ENCODE peak calls at places on chromosomes 11 and 22, in nine cellular contexts. X is body of pancreas; T is CD4-positive, alpha-beta T cell; R is A549; A is RWPE1; P is adrenal gland; I is psoas muscle; J is cardiac muscle cell; Y is gastrocnemius medialis. K is an unnamed sample.
A peak's percentile ranks its signal among the peaks of the same experiment; 100 is the strongest.

GRCh38 chr11:59918987-59919589 is 19.1 kb upstream of the OOSP1 start:
- DNase-seq in Y (no peak), P (no peak), R (peak; percentile 15), X (peak; percentile 60), T (no peak), A (peak; percentile 45), I (no peak), J (peak; percentile 39), K (no peak)

GRCh38 chr22:24401824-24402434 is 25.5 kb upstream of the ADORA2A start:
- DNase-seq in T (no peak), I (peak; percentile 32), A (no peak), P (no peak), J (no peak), X (no peak), Y (no peak), R (no peak), K (no peak)

GRCh38 chr11:12449961-12450715 is 72.8 kb downstream of the PARVA start:
- DNase-seq in A (peak; percentile 77), J (no peak), X (no peak), I (no peak), R (no peak), P (no peak), Y (no peak), T (no peak), K (peak; percentile 53)

GRCh38 chr11:66479741-66480115 is 506 bp upstream of the DPP3 start:
- DNase-seq in Y (no peak), A (peak; percentile 89), P (no peak), X (no peak), R (peak; percentile 87), T (no peak), I (no peak), J (no peak), K (no peak)

GRCh38 chr11:122711831-122712378 is 56.4 kb downstream of the UBASH3B start:
- DNase-seq in P (no peak), A (no peak), R (no peak), I (no peak), Y (no peak), X (peak; percentile 24), J (peak; percentile 50), T (no peak), K (no peak)

GRCh38 chr11:1868636-1869291 is 15.9 kb downstream of the LSP1 start:
- DNase-seq in J (no peak), X (no peak), I (peak; percentile 86), A (no peak), R (no peak), Y (no peak), P (peak; percentile 85), T (no peak), K (no peak)

GRCh38 chr22:40107244-40107643 is 70.5 kb upstream of the TNRC6B start:
- DNase-seq in Y (no peak), I (no peak), X (no peak), P (no peak), A (peak; percentile 14), T (no peak), R (no peak), J (no peak), K (no peak)

GRCh38 chr11:44304091-44305084 is 5.6 kb downstream of the ALX4 start:
- DNase-seq in P (no peak), X (no peak), I (no peak), Y (no peak), T (no peak), J (no peak), A (no peak), R (no peak), K (no peak)

GRCh38 chr11:45343988-45344387 is 57.8 kb upstream of the SYT13 start:
- DNase-seq in P (no peak), X (no peak), T (no peak), J (peak; percentile 72), Y (no peak), A (no peak), R (no peak), I (no peak), K (no peak)

GRCh38 chr11:15471028-15471708 is 356.4 kb downstream of the INSC start:
- DNase-seq in A (no peak), X (no peak), T (no peak), P (no peak), R (no peak), J (no peak), Y (no peak), I (no peak), K (no peak)

GRCh38 chr22:19713228-19713627 is 1.1 kb upstream of the SEPTIN5 start:
- DNase-seq in X (no peak), I (peak; percentile 44), A (no peak), Y (no peak), P (no peak), R (no peak), J (no peak), T (no peak), K (no peak)

GRCh38 chr11:121105063-121105480 is 4.0 kb downstream of the TECTA start:
- DNase-seq in I (peak; percentile 56), A (no peak), T (no peak), P (no peak), R (no peak), J (no peak), X (peak; percentile 33), Y (peak; percentile 14), K (no peak)

GRCh38 chr11:3020011-3020410 is 27.9 kb upstream of the NAP1L4 start:
- DNase-seq in R (no peak), A (no peak), T (no peak), X (no peak), P (no peak), J (no peak), I (no peak), Y (no peak), K (no peak)
- H3K27ac ChIP-seq in R (no peak overlapping the region), A (no peak overlapping the region), T (no peak overlapping the region), X (no peak overlapping the region), P (no peak overlapping the region), J (no peak overlapping the region), I (no peak overlapping the region), Y (no peak overlapping the region), K (no peak overlapping the region)

DNA sequence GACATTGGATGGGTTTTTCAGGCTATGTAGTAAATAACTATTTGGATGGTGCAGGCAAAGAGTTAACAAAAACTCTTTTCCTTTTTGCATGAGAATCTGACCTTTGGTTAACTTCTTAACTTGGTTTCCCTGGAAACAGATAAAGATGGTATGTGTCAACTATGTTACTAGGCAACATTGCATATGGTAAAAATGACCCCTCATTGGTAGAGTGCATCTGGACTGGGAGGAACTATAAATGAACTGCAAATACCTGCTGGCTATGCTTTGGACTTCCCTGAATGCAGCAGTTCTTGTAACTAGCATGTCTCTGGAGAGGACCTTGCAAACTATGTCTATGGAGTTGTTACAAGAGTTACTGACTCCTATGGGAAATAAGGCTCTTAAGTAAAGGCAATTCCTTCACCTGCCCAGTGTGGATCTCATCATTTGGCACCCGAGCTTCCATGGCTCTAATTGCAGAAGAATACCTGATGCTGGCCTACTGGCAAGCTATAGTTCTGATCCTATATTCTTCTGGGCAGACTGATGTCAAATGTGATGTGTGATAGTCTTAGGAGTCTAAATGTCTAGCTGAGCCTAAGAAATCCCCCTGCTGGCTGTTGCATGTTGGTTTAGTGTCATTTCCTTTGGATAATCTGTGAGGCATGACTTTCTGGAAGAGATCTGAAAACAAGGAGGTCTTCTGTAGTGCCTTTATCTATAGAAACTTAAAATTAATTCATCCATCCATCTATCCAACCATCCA is 126.7 kb upstream of the MTMR2 start:
- DNase-seq in I (no peak), P (no peak), A (no peak), J (peak; percentile 38), Y (no peak), T (no peak), X (no peak), R (no peak), K (no peak)
- H3K27ac ChIP-seq in I (no peak overlapping the region), P (no peak overlapping the region), A (no peak overlapping the region), J (no peak overlapping the region), Y (no peak overlapping the region), T (no peak overlapping the region), X (no peak overlapping the region), R (no peak overlapping the region), K (no peak overlapping the region)

DNA sequence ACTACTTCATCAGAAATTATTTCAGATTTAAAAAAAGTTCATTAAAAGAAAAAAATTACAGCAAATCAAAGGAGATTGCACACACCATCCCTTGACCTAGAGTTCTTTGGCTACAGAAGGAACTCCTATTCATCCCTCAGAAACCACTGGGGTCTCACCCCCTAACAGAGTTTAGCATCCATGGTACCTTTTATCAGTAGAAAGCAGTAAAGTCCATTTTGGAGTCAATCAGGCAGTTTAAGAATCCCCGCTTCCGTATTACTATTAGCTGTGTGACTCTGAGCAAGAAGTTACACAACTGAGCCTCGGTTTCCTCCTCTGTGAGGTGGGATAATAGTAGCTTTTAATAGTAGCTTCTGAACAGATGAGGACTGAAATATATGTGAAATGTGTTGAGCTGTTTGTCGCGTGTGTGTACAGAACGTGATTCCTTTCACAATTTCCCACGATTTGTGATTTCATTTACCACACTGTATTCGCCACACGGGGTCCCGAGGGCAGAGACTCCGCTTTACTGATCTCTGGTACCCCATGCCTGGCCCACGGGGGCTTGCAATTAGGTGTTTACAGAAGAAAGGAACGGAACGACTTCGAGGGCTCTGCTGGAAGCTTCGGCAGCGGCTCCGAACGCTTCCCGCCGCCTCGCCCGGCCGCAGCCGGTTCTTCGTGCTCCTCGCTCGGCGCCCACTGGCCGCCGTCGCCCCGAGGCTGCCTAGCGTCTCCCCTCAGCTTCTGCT is 72.5 kb upstream of the ZBED5 start:
- DNase-seq in I (no peak), T (peak; percentile 16), X (no peak), R (no peak), P (no peak), A (peak; percentile 28), Y (no peak), J (no peak), K (no peak)
- H3K27ac ChIP-seq in I (peak overlapping the region; percentile 88), T (no peak overlapping the region), X (no peak overlapping the region), R (peak overlapping the region; percentile 98), P (peak overlapping the region; percentile 78), A (peak overlapping the region; percentile 95), Y (peak overlapping the region; percentile 88), J (peak overlapping the region; percentile 18), K (peak overlapping the region; percentile 53)

GRCh38 chr22:37175414-37176144 is 12.5 kb downstream of the C1QTNF6 start:
- DNase-seq in R (no peak), J (no peak), T (no peak), Y (no peak), A (no peak), P (peak; percentile 55), I (peak; percentile 48), X (no peak), K (no peak)

GRCh38 chr22:37177755-37178154 is 10.3 kb downstream of the C1QTNF6 start:
- DNase-seq in J (no peak), P (no peak), R (no peak), A (no peak), I (no peak), X (no peak), T (no peak), Y (no peak), K (no peak)

GRCh38 chr22:37178350-37179125 is 9.5 kb downstream of the C1QTNF6 start:
- DNase-seq in J (no peak), I (peak; percentile 49), X (peak; percentile 57), P (peak; percentile 95), R (no peak), Y (no peak), A (no peak), T (no peak), K (no peak)

GRCh38 chr22:37176464-37177061 is 11.5 kb downstream of the C1QTNF6 start:
- DNase-seq in P (peak; percentile 85), R (no peak), Y (peak; percentile 35), A (no peak), X (peak; percentile 62), J (no peak), T (no peak), I (peak; percentile 85), K (no peak)

DNA sequence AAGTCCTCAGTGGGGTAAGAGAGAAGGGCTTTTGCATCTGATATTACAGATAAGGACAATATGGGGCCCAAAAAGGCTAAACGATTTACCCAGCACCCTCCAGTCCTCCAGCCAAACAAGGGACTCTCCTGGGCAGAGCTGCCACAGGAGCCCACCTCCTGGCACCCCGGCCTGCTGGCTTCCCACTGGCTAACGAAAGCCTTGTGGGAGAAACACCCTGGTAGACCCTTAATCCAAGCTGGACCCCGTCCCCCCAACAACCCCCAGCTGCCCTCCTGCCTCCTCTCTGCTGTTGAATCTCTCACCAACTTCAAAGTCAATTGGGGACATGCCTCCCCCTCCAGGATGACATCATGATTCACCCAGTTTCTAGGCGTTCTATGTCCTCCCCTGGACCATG is 10.8 kb downstream of the C1QTNF6 start:
- DNase-seq in T (no peak), R (no peak), J (no peak), A (no peak), P (no peak), I (peak; percentile 25), X (no peak), Y (no peak), K (no peak)
- H3K27ac ChIP-seq in T (no peak overlapping the region), R (peak overlapping the region; percentile 79), J (no peak overlapping the region), A (peak overlapping the region; percentile 73), P (peak overlapping the region; percentile 94), I (no peak overlapping the region), X (no peak overlapping the region), Y (no peak overlapping the region), K (no peak overlapping the region)